ENCODE peak calls at places on chromosomes 3 and 15, in seven cellular contexts. H, N, Y, W, G, C and U are unnamed samples.

GRCh38 chr3:169694117-169694516 is 30.6 kb upstream of the MECOM start:
- DNase-seq in H (no peak), W (peak), G (no peak), N (no peak), C (no peak), Y (peak), U (no peak)

GRCh38 chr3:36734742-36735141 is 29.6 kb downstream of the DCLK3 start:
- DNase-seq in G (no peak), C (no peak), H (no peak), W (no peak), N (no peak), Y (no peak), U (no peak)

GRCh38 chr3:142808103-142808917 is 80.6 kb downstream of the PCOLCE2 start:
- DNase-seq in N (peak), G (no peak), W (no peak), C (no peak), Y (no peak), H (peak), U (no peak)

GRCh38 chr3:46027736-46028397 is 584 bp upstream of the XCR1 start:
- DNase-seq in G (no peak), H (no peak), W (no peak), Y (no peak), C (no peak), N (peak), U (no peak)

GRCh38 chr3:188262913-188263683 is 109.1 kb downstream of the LPP start:
- DNase-seq in Y (no peak), N (no peak), H (peak), C (no peak), W (no peak), G (no peak), U (no peak)

GRCh38 chr15:52100807-52101206 is 11.8 kb downstream of the BCL2L10 start:
- DNase-seq in N (peak), Y (no peak), W (peak), G (no peak), H (no peak), C (peak), U (no peak)

GRCh38 chr3:46858456-46858855 is 4.8 kb downstream of the MYL3 start:
- DNase-seq in C (no peak), H (no peak), N (no peak), W (no peak), Y (no peak), G (no peak), U (peak)

GRCh38 chr3:13612829-13613228 is 63.9 kb downstream of the FBLN2 start:
- DNase-seq in Y (no peak), N (no peak), G (no peak), W (no peak), C (no peak), H (peak), U (no peak)

GRCh38 chr3:82144811-82145210 is 383.4 kb upstream of the GBE1 start:
- DNase-seq in N (no peak), C (no peak), Y (no peak), G (no peak), H (no peak), W (no peak), U (no peak)

GRCh38 chr3:147089286-147089685 is 317.1 kb downstream of the ZIC4 start:
- DNase-seq in G (no peak), H (no peak), N (no peak), C (no peak), W (no peak), Y (no peak), U (no peak)

GRCh38 chr3:25380222-25380739 is 47.8 kb upstream of the RARB start:
- DNase-seq in Y (no peak), H (no peak), C (no peak), G (no peak), N (no peak), W (no peak), U (no peak)

GRCh38 chr3:111979689-111980025 is 831 bp downstream of the ABHD10 start:
- DNase-seq in Y (no peak), G (no peak), N (no peak), C (no peak), W (no peak), H (no peak), U (no peak)
- TF ChIP-seq SP1 in Y (no peak), G (no peak), N (no peak), C (no peak), W (no peak), H (no peak), U (no peak)

GRCh38 chr15:79640206-79640605 is 208.1 kb downstream of the MINAR1 start:
- DNase-seq in H (peak), C (no peak), G (no peak), N (peak), W (no peak), Y (no peak), U (no peak)

GRCh38 chr15:79643393-79643792 is 211.3 kb downstream of the MINAR1 start:
- DNase-seq in W (no peak), N (no peak), H (no peak), G (no peak), Y (no peak), C (no peak), U (no peak)

GRCh38 chr15:79641841-79642240 is 209.7 kb downstream of the MINAR1 start:
- DNase-seq in C (no peak), Y (no peak), N (no peak), H (no peak), W (no peak), G (no peak), U (no peak)

DNA sequence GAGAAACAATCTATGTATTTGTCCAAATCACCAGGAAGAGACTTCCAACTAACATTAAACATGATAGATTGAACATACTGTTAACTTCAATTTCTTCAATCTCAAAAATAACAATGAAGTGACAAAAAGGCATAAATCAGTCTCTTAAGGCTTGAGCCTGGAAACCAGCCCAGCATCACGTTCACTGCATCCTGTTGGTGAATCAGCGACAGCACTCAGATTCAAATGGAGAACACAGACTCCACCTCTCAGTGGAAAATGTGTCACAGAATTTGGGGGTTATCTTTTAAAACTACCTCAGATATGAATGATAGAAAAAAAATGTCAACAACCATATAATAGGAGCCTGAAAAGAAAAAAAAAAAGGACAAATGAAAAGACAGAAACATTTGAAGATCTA is 212.0 kb downstream of the MINAR1 start:
- DNase-seq in H (no peak), N (no peak), G (no peak), C (no peak), W (no peak), Y (no peak), U (no peak)
- TF ChIP-seq SP1 in H (no peak), N (no peak), G (no peak), C (no peak), W (no peak), Y (no peak), U (no peak)

DNA sequence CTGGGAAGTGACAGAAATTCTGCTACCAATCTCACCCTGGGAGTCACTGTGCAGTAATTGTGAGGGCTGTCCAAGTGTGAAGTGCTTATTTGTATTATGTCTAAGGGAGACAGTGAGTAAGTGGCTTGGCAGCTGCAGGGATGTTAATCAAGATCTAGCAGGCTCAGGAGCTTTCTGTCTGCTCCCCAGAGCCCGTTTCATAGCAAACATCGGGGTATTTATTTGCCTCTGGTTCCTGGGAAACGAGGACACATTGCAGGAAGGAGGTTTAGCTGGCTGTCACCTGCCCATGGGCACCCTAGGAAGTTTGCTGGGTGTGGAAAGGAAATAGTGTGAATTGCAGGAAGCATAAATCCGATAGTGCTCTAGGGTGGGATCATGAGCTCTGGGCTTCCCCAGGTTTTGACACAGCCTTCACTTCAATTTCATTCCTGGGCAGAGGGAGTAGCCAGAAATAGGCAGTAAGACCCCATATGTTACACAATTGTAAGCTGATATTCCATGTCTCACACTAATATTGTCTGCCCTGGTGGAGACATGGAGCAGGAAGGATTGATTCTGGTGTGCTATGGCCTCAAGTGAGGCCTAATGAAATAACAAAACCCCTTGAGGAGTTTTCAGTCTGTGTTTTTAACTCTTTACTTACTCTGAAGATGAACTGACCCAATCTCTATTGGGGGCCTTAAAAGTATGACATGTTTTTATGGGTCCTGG is 74.1 kb upstream of the MITF start:
- DNase-seq in W (peak), G (no peak), N (no peak), Y (no peak), H (no peak), C (no peak), U (no peak)
- TF ChIP-seq SP1 in W (no peak), G (no peak), N (no peak), Y (no peak), H (no peak), C (no peak), U (no peak)

GRCh38 chr3:50381315-50381714 is 22.0 kb upstream of the TMEM115 start:
- DNase-seq in C (no peak), N (no peak), Y (no peak), H (no peak), G (no peak), W (no peak), U (no peak)

GRCh38 chr3:50380375-50381085 is 21.2 kb upstream of the TMEM115 start:
- DNase-seq in W (no peak), H (no peak), N (no peak), G (no peak), C (no peak), Y (no peak), U (no peak)

GRCh38 chr3:50385741-50386140 is 26.4 kb upstream of the TMEM115 start:
- DNase-seq in Y (no peak), N (no peak), H (no peak), G (no peak), W (no peak), C (no peak), U (no peak)

GRCh38 chr3:50383750-50384149 is 24.4 kb upstream of the TMEM115 start:
- DNase-seq in C (no peak), W (no peak), G (no peak), N (no peak), H (no peak), Y (no peak), U (no peak)

GRCh38 chr3:50382271-50382670 is 22.9 kb upstream of the TMEM115 start:
- DNase-seq in N (no peak), W (no peak), C (no peak), H (no peak), Y (no peak), G (no peak), U (no peak)
- TF ChIP-seq SP1 in N (no peak), W (no peak), C (no peak), H (no peak), Y (no peak), G (no peak), U (no peak)

DNA sequence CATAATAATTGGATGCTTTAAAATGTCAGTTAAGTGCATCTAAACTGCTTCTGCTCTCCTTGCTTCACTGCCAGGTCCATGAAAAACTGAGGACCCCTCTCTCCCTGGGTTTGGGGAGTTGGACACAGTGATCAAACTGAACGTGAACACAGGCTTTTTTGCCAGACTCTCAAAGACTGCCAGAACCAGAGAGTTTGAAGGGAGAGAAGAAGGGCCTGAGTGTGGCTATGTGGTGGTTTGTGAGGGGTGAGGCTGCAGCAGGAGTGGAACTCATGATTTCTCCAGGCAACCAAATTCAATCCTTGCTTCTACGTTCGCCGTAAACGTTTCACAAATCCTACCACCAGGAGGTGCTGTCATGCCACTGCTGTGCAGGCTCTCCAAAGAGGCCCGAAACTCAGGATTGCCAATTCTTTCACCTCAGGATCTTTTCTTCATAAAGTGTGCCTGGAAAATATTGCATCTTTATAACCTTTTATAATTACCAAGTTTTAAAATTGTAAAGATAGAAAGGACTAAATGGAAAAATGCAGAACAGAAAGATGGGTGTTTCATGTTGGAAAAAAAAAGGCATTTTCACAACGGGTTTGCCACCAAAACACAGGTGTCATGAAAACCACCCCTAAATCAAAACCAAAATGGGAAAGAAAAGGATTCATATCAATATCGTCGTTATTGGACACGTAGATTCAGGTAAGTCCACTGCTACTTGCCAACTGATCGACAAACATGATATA is 19.7 kb downstream of the TM4SF4 start:
- DNase-seq in Y (peak), C (no peak), H (peak), N (peak), G (peak), W (peak), U (peak)
- TF ChIP-seq SP1 in Y (no peak), C (no peak), H (no peak), N (no peak), G (no peak), W (no peak), U (no peak)

DNA sequence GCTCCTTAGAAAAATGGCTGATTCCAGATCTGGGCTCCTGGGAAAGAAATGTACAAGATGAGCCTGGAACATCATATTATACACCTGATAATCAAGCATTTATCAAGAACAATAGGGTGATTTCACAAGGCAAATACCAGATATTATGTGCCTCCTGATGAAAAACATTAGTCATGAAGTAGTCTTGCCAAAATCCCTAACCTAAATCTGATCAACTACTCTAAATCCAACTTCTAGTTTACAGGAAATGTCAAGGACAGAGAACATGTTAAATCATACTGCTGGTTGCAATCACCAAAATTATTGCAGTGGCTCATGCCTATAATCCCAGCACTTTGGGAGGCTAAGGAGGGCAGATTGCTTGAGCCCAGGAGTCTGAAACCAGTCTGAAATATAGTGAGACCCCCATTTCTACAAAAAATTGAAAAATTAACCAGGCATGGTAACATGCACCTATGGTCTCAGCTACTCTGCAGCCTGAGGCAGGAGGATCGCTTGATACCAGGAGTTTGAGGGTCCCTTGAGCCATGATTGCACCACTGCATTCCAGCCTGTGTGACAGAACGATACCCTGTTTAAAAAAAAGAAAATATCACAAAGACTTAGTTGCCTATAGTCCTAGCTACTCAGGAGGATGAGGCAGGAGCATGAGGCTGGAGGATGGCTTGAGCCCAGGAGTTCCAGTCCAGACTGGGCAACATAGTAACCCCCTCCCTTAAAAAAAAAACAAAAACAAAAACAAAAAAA is 34.9 kb upstream of the ATP13A3 start:
- DNase-seq in G (no peak), Y (no peak), C (no peak), N (no peak), H (no peak), W (no peak), U (no peak)
- TF ChIP-seq SP1 in G (no peak), Y (no peak), C (no peak), N (no peak), H (no peak), W (no peak), U (no peak)

GRCh38 chr3:180036678-180037455 is at the start of gene PEX5L:
- DNase-seq in C (no peak), G (peak), H (peak), N (no peak), W (no peak), Y (peak), U (peak)
- TF ChIP-seq SP1 in C (no peak), G (no peak), H (no peak), N (no peak), W (no peak), Y (no peak), U (no peak)

DNA sequence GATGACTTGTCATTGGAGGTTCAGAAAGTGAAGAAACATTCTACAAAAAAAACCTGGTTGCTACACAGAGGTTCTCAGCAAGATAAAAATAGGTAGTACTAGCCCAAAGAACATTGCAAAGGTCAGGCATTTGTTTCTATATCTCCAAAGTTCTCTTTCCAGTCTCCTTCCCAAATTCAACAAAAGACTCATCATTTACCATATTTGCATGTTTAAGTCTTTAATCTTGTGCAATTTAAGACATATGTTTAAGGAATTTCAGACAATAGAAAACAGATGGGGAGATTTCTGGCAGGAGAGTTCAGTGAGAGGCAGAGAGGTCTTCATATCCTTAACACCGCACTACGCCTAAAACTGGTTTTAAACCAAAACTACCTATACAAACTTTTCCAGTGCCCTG is 173.8 kb upstream of the THBS1 start:
- DNase-seq in C (no peak), W (no peak), H (no peak), Y (no peak), G (no peak), N (no peak), U (no peak)
- TF ChIP-seq SP1 in C (no peak), W (no peak), H (no peak), Y (no peak), G (no peak), N (no peak), U (no peak)